ENCODE peak calls at places on chromosomes 6 and 20, in nine cellular contexts. W, M, E, Y, B, H, S, F and X are unnamed samples.

GRCh38 chr6:143596857-143597256 is 80.9 kb upstream of the PHACTR2 start:
- DNase-seq in S (no peak), Y (peak; percentile 67), F (peak; percentile 25), E (no peak), W (no peak), H (peak; percentile 99), M (peak; percentile 75), B (no peak), X (peak; percentile 82)

GRCh38 chr20:51488331-51488730 is 54.2 kb downstream of the NFATC2 start:
- DNase-seq in F (no peak), H (no peak), W (no peak), M (no peak), S (no peak), B (no peak), E (no peak), Y (no peak), X (no peak)

GRCh38 chr20:11719153-11719552 is 198.5 kb upstream of the BTBD3 start:
- DNase-seq in M (no peak), E (no peak), F (no peak), B (no peak), S (no peak), Y (no peak), W (no peak), H (no peak), X (no peak)

GRCh38 chr20:5349448-5349847 is 32.7 kb upstream of the PROKR2 start:
- DNase-seq in E (no peak), Y (no peak), S (no peak), H (no peak), M (no peak), B (no peak), W (peak; percentile 40), F (no peak), X (no peak)

GRCh38 chr6:45949256-45949655 is 66.4 kb downstream of the CLIC5 start:
- DNase-seq in Y (no peak), F (no peak), S (no peak), M (no peak), H (no peak), B (no peak), W (peak; percentile 21), E (no peak), X (no peak)

GRCh38 chr20:47968541-47969310 is 183.4 kb upstream of the SULF2 start:
- DNase-seq in B (no peak), F (no peak), W (no peak), Y (no peak), H (no peak), S (no peak), M (no peak), E (no peak), X (no peak)

GRCh38 chr6:3997144-3997770 is 81.7 kb downstream of the FAM217A start:
- DNase-seq in W (no peak), H (peak; percentile 79), F (peak; percentile 84), M (peak; percentile 55), B (no peak), S (no peak), E (no peak), Y (no peak), X (peak; percentile 61)

GRCh38 chr20:54335299-54335698 is 127.4 kb downstream of the PFDN4 start:
- DNase-seq in Y (no peak), H (no peak), W (no peak), B (no peak), F (no peak), E (no peak), M (no peak), S (no peak), X (no peak)

GRCh38 chr6:36838896-36839818 is at the start of gene CPNE5:
- DNase-seq in E (no peak), H (no peak), S (peak; percentile 64), Y (peak; percentile 46), W (no peak), F (no peak), B (no peak), M (no peak), X (no peak)

GRCh38 chr6:11921017-11921438 is 91.1 kb upstream of the HIVEP1 start:
- DNase-seq in F (peak; percentile 91), E (peak; percentile 67), Y (peak; percentile 62), M (peak; percentile 92), H (peak; percentile 93), S (peak; percentile 27), W (peak; percentile 90), B (no peak), X (peak; percentile 95)

GRCh38 chr6:108127826-108128225 is 38.0 kb upstream of the NR2E1 start:
- DNase-seq in F (no peak), E (peak; percentile 66), S (no peak), B (no peak), W (peak; percentile 87), M (no peak), H (no peak), Y (no peak), X (peak; percentile 41)

GRCh38 chr20:62347151-62347404 is 20.0 kb downstream of the LAMA5 start:
- DNase-seq in S (no peak), Y (no peak), B (no peak), F (no peak), H (no peak), E (no peak), W (no peak), M (no peak), X (no peak)

GRCh38 chr20:7926767-7927166 is 13.5 kb downstream of the HAO1 start:
- DNase-seq in S (peak; percentile 5), W (peak; percentile 67), F (peak; percentile 54), B (peak; percentile 17), E (peak; percentile 23), M (peak; percentile 42), H (peak; percentile 58), Y (no peak), X (peak; percentile 22)